ENCODE peak calls at places on chromosomes 13 and 19, in ten cellular contexts. C is CD8-positive, alpha-beta memory T cell; P is esophagus squamous epithelium; X is A549; K is cardiac muscle cell; E is right cardiac atrium; Z is foreskin keratinocyte; S is prostate gland; V is HCT116; Q is ascending aorta. Y is an unnamed sample.

GRCh38 chr13:45333251-45333972 is 7.6 kb downstream of the TPT1 start:
- DNase-seq in X (no peak), Z (no peak), V (no peak), C (no peak), P (no peak), Q (no peak), E (no peak), S (no peak), K (no peak), Y (no peak)

GRCh38 chr19:18562086-18562485 is 4.4 kb downstream of the KXD1 start:
- DNase-seq in Q (peak), C (no peak), S (no peak), Z (no peak), K (no peak), E (peak), V (no peak), P (no peak), X (no peak), Y (no peak)

GRCh38 chr19:1514295-1514661 is 1.5 kb upstream of the ADAMTSL5 start:
- DNase-seq in Z (no peak), S (no peak), V (no peak), P (no peak), C (no peak), E (peak), X (no peak), K (no peak), Q (no peak), Y (no peak)

GRCh38 chr13:74134777-74135305 is 637 bp upstream of the KLF12 start:
- DNase-seq in S (peak), Q (peak), X (peak), C (peak), P (no peak), Z (no peak), K (peak), E (peak), V (no peak), Y (no peak)

GRCh38 chr19:55390461-55390880 is 4.7 kb downstream of the RPL28 start:
- DNase-seq in E (no peak), P (no peak), X (no peak), V (no peak), Z (no peak), S (no peak), C (no peak), Q (no peak), K (no peak), Y (no peak)

GRCh38 chr13:41700790-41701310 is 243.5 kb downstream of the RGCC start:
- DNase-seq in C (no peak), K (no peak), Z (no peak), V (no peak), E (no peak), X (no peak), Q (no peak), S (peak), P (no peak), Y (no peak)

GRCh38 chr13:101157261-101157660 is 259.0 kb downstream of the NALCN start:
- DNase-seq in P (no peak), S (no peak), Z (no peak), Q (no peak), E (no peak), K (no peak), V (no peak), X (no peak), C (no peak), Y (no peak)

GRCh38 chr19:33429891-33430673 is 56.6 kb downstream of the CEBPG start:
- DNase-seq in Z (no peak), C (peak), P (no peak), V (no peak), Q (no peak), S (no peak), K (no peak), X (no peak), E (peak), Y (no peak)

GRCh38 chr13:105343134-105343806 is 1192.2 kb downstream of the EFNB2 start:
- DNase-seq in K (no peak), C (no peak), V (no peak), P (no peak), E (no peak), Q (no peak), S (no peak), X (no peak), Z (no peak), Y (no peak)

GRCh38 chr13:94188173-94188869 is 291.2 kb downstream of the DCT start:
- DNase-seq in X (no peak), Q (no peak), Z (no peak), E (no peak), K (no peak), V (no peak), C (no peak), P (no peak), S (no peak), Y (no peak)

GRCh38 chr13:43686557-43686956 is 100.2 kb downstream of the ENOX1 start:
- DNase-seq in Q (no peak), X (peak), V (no peak), K (no peak), P (no peak), Z (peak), S (no peak), C (no peak), E (peak), Y (peak)

GRCh38 chr19:38831142-38831605 is 420 bp downstream of the ECH1 start:
- DNase-seq in Z (no peak), X (peak), C (peak), K (peak), S (peak), Q (peak), V (no peak), P (no peak), E (peak), Y (peak)

GRCh38 chr13:95437561-95437960 is 115.0 kb upstream of the CLDN10 start:
- DNase-seq in E (no peak), Q (no peak), P (no peak), V (no peak), X (no peak), C (no peak), K (no peak), Z (no peak), S (no peak), Y (no peak)

GRCh38 chr13:32642858-32643257 is 56.6 kb downstream of the PDS5B start:
- DNase-seq in X (no peak), C (no peak), P (no peak), K (no peak), Q (no peak), E (no peak), S (no peak), Z (no peak), V (no peak), Y (no peak)

GRCh38 chr19:38710928-38711725 is 33.1 kb downstream of the CAPN12 start:
- DNase-seq in Z (no peak), V (no peak), P (no peak), C (no peak), S (peak), E (peak), K (no peak), Q (no peak), X (no peak), Y (no peak)

GRCh38 chr19:29878973-29879654 is 62.9 kb upstream of the URI1 start:
- DNase-seq in K (peak), E (no peak), Z (peak), Q (peak), S (no peak), X (peak), P (no peak), C (no peak), V (peak), Y (no peak)

GRCh38 chr13:101917475-101917810 is 465.0 kb downstream of the ITGBL1 start:
- DNase-seq in X (no peak), C (no peak), V (no peak), Q (no peak), Z (no peak), S (no peak), K (no peak), E (no peak), P (no peak), Y (no peak)

GRCh38 chr13:51015973-51016372 is 95.1 kb downstream of the C13orf42 start:
- DNase-seq in P (no peak), C (no peak), K (no peak), X (no peak), S (no peak), Q (no peak), Z (no peak), E (no peak), V (no peak), Y (no peak)

DNA sequence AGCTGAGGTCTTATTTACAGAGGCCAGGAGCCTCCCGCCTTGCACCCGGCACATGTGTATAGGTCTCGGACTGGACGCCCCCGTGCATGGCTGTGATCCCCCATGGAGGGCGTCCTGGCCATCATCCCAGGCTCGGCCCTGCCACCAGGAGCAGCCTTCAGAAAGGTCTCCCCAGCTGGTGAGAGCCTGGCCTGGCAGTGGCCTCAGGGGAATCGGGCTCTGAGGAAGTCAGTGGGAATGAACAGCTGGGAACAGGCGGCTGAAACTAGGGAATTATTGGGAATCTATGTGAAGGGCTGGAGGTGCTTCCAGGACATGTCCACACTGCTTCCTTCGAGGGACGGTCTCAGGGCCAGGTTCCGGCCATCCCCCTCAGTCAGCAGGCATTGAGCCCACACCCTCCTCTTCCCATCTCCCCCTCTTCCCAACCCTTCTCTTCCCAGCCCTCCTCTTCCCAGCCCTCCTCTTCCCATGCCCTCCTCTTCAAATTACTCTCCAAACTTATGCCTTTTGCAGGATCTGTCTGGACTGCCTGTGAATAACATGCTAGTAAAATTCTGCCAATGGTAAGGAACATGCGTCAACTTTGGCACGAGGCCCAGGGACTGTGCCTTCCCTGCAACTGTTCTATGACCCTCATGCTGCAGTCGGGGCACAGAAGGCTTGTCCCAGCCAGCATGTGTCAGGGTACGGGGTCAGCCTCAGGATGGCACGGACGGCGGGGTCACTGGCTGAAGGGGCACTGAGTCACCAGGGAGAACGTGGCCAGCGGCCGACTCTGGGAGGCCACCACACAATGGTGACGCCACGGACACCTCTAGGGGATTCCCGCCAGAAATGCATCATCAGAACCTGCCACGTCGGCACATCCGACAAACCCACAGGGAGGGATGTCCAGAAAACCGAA is 24.2 kb upstream of the C13orf46 start:
- DNase-seq in V (no peak), S (no peak), Q (peak), K (no peak), X (no peak), C (no peak), E (peak), P (no peak), Z (no peak), Y (no peak)
- H3K27ac ChIP-seq in V (no peak), S (no peak), Q (peak), K (no peak), X (no peak), C (no peak), E (peak), P (peak), Z (no peak), Y (no peak)

GRCh38 chr19:2976609-2977000 is 759 bp upstream of the TLE6 start:
- DNase-seq in E (peak), Z (no peak), C (no peak), X (no peak), V (no peak), P (no peak), Q (no peak), S (no peak), K (peak), Y (no peak)
- H3K27ac ChIP-seq in E (peak), Z (no peak), C (peak), X (peak), V (no peak), P (peak), Q (no peak), S (no peak), K (no peak), Y (no peak)

DNA sequence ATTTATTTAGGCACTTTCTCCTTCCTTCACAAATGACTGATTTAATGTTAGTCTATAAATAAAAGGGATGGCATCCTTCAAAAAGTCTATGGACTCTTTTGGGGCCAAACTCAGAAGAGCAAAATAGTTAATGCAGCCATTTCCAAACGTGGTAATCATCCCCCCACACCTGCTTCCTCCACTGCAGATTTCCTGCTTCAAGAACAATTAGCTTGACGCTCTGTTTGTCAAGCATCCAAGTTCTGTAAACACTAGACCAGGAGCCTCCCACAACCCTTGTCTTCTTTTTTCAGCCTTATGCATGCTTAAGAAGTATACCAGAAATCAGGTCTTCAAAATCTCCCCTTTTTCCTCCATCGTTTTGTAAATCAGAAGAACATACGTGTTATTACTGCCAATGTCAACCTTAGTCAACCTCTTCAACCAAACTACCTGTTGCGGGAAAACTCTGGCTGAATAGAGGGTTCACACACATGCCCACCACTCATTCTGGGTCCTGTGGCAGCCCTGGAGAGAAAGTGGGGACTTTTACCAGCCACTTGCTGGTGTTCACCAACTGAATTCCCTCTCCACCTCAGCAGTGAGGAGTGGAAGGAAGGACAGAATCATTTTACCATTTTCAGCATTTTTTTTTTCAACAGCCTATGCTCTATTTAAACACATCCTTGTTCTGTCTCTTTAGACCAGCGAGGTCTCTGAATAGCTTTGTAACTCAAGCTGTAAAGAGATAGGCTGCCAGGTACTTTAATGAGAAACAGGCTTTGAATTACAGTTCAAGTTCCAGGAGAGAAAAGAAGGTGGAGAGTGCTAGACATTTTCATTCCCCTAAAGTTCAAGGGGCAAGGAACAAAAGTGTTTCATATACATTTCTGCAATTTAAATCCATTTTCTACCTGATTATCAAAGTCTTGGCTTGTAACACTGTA is 39.1 kb downstream of the EFNB2 start:
- DNase-seq in E (no peak), K (peak), X (no peak), P (no peak), Q (no peak), Z (no peak), V (no peak), C (no peak), S (no peak), Y (no peak)
- H3K27ac ChIP-seq in E (peak), K (peak), X (no peak), P (peak), Q (peak), Z (no peak), V (no peak), C (no peak), S (no peak), Y (no peak)

GRCh38 chr19:47109177-47109540 is 4.4 kb downstream of the ZC3H4 start:
- DNase-seq in E (no peak), C (no peak), Q (no peak), S (no peak), K (no peak), X (no peak), V (no peak), Z (no peak), P (no peak), Y (no peak)
- H3K27ac ChIP-seq in E (no peak), C (peak), Q (peak), S (peak), K (no peak), X (peak), V (no peak), Z (peak), P (peak), Y (peak)

DNA sequence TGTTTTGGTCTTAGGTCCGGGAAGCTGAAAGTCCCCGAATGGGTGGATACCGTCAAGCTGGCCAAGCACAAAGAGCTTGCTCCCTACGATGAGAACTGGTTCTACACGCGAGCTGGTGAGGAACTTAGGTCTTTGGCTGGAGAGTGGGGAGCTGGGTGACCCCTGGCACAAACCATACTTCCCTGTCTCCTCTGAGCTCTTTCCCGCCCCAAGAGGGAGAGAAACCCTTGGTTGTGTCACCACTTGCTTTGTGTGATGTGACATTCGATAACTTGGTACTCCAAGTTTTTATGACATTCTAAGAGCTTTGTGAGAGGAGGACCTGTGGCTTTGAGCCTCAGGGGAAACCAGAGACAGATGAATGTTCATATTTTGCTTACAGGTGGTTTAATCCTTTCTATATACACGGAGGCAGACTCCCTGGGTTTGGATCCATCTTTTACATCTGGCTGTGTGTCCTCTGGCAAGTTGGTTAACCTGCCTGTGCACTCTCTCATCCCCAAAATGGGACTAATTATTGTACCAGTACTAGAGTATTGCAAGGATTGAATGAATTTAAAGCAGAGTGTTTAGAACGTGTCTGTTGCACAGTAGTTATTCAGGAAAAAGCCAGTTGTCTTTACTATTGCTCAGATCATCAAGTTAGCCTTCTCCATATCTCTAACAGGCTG is 1.2 kb downstream of the RPS19 start:
- DNase-seq in K (no peak), Q (no peak), E (no peak), S (no peak), C (no peak), P (no peak), Z (no peak), V (no peak), X (no peak), Y (no peak)
- H3K27ac ChIP-seq in K (peak), Q (peak), E (peak), S (peak), C (peak), P (peak), Z (peak), V (peak), X (peak), Y (peak)

GRCh38 chr19:5090780-5091575 is 122.1 kb downstream of the KDM4B start:
- DNase-seq in P (no peak), Z (no peak), S (no peak), C (no peak), X (no peak), V (no peak), Q (peak), K (peak), E (peak), Y (no peak)

GRCh38 chr19:5092444-5092843 is 123.5 kb downstream of the KDM4B start:
- DNase-seq in V (no peak), Q (no peak), X (no peak), S (no peak), K (no peak), Z (no peak), P (no peak), E (no peak), C (no peak), Y (no peak)

GRCh38 chr19:5089283-5089682 is 120.4 kb downstream of the KDM4B start:
- DNase-seq in C (no peak), Q (no peak), S (no peak), E (no peak), V (no peak), K (no peak), P (no peak), X (no peak), Z (no peak), Y (no peak)

GRCh38 chr19:5091576-5092215 is 122.8 kb downstream of the KDM4B start:
- DNase-seq in Q (no peak), V (no peak), E (peak), K (no peak), P (no peak), C (no peak), X (no peak), Z (no peak), S (no peak), Y (no peak)

DNA sequence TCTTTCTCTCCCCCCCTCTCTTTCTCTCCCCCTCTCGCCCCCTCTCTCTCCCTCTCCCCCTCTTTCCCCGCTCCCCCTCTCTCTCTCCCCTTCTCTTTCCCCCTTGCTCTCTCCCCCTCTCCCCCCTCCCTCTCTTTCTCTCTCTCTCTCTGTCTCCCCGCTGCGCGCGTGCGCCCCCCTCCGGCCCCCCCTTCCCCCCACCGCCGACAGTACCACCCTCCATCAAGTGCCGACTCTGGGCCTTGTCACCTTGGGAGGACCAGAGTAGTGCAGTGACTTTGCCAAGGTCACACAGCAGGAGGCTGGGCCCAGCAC is 121.5 kb downstream of the KDM4B start:
- DNase-seq in X (no peak), V (no peak), Z (no peak), E (no peak), S (no peak), Q (no peak), K (no peak), C (no peak), P (no peak), Y (no peak)
- H3K27ac ChIP-seq in X (no peak), V (no peak), Z (no peak), E (no peak), S (peak), Q (peak), K (peak), C (no peak), P (peak), Y (no peak)

GRCh38 chr19:49094505-49095482 is 9.5 kb downstream of the SNRNP70 start:
- DNase-seq in S (no peak), V (no peak), X (no peak), C (no peak), P (no peak), E (peak), K (no peak), Q (no peak), Z (no peak), Y (no peak)

GRCh38 chr19:49097453-49098288 is 12.4 kb downstream of the SNRNP70 start:
- DNase-seq in C (peak), V (peak), P (no peak), S (peak), Q (peak), E (peak), K (peak), Z (peak), X (peak), Y (no peak)

GRCh38 chr19:49102303-49102702 is 11.9 kb upstream of the LIN7B start:
- DNase-seq in K (no peak), X (no peak), C (no peak), Z (no peak), S (no peak), Q (no peak), P (no peak), E (peak), V (no peak), Y (no peak)

GRCh38 chr19:49101160-49101559 is 13.0 kb upstream of the LIN7B start:
- DNase-seq in Z (no peak), S (no peak), K (no peak), V (no peak), C (no peak), Q (no peak), E (peak), P (no peak), X (no peak), Y (no peak)

DNA sequence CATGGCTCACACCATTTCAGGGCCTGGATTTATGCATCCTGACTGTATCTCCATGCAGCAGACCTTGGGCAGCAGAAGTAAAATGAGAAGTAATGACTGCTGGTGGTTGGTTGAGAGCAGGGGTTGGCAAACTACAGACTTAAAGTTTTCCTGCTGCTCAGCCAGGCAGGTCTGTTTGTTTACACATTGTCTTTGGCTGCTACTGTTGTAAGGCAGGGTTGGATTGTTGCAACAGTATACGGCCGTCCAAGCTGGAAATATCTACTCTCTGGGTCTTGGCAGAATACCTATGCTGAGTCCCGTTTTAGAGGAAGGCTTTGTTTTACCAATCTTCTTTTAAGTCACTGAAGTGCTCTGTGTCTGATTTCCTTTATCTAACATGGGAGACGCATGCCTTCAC is 13.5 kb downstream of the SNRNP70 start:
- DNase-seq in Q (no peak), E (no peak), X (no peak), Z (no peak), S (peak), V (no peak), K (no peak), C (no peak), P (no peak), Y (no peak)
- H3K27ac ChIP-seq in Q (no peak), E (no peak), X (no peak), Z (no peak), S (peak), V (no peak), K (no peak), C (no peak), P (no peak), Y (no peak)

Y was measured in epithelial cell of prostate.